ENCODE peak calls at places on chromosomes 2 and 18, in seven cellular contexts. X, W, Y, O, R, C and B are unnamed samples.

GRCh38 chr2:195016821-195017220 is 640.2 kb upstream of the SLC39A10 start:
- DNase-seq in X (no peak), W (no peak), Y (no peak), O (no peak), R (no peak), C (no peak), B (no peak)

GRCh38 chr2:134217924-134218323 is 35.9 kb upstream of the MGAT5 start:
- DNase-seq in X (no peak), W (no peak), Y (peak), O (no peak), R (no peak), C (no peak), B (no peak)

GRCh38 chr18:70491734-70492348 is 203.0 kb downstream of the SOCS6 start:
- DNase-seq in X (no peak), W (peak), Y (peak), O (peak), R (peak), C (peak), B (no peak)

GRCh38 chr2:212686285-212686895 is 147.8 kb upstream of the ERBB4 start:
- DNase-seq in X (no peak), W (peak), Y (peak), O (peak), R (peak), C (peak), B (no peak)

GRCh38 chr2:36485521-36485920 is 112.4 kb downstream of the FEZ2 start:
- DNase-seq in X (no peak), W (no peak), Y (no peak), O (no peak), R (peak), C (no peak), B (no peak)

GRCh38 chr18:43596106-43596712 is 318.9 kb upstream of the SYT4 start:
- DNase-seq in X (peak), W (no peak), Y (no peak), O (no peak), R (peak), C (no peak), B (no peak)

GRCh38 chr2:240795916-240796510 is 24.0 kb downstream of the KIF1A start:
- DNase-seq in X (no peak), W (no peak), Y (peak), O (no peak), R (no peak), C (no peak), B (no peak)

GRCh38 chr18:23238651-23239349 is 103.5 kb downstream of the CABLES1 start:
- DNase-seq in X (no peak), W (no peak), Y (no peak), O (no peak), R (no peak), C (no peak), B (no peak)

GRCh38 chr2:231521-232185 is 32.2 kb downstream of the SH3YL1 start:
- DNase-seq in X (no peak), W (no peak), Y (no peak), O (no peak), R (no peak), C (no peak), B (no peak)

GRCh38 chr2:10486601-10487079 is 38.5 kb upstream of the ODC1 start:
- DNase-seq in X (no peak), W (no peak), Y (no peak), O (no peak), R (no peak), C (no peak), B (no peak)